ENCODE peak calls at places on chromosomes 13 and 19, in seven cellular contexts. One of them, this sample, is unnamed. For H3K27me3, the result is how much of the 10 kb centered on the place peaks cover.

GRCh38 chr19:54188224-54188871 is 1.0 kb downstream of the MBOAT7 start:
- DNase-seq in pancreas: no peak
- DNase-seq in BJ: no peak
- DNase-seq in foreskin keratinocyte: no peak
- DNase-seq in Peyer's patch: no peak
- DNase-seq in upper lobe of left lung: no peak
- DNase-seq in adrenal gland: no peak
- DNase-seq in this sample: no peak

GRCh38 chr19:2271516-2272103 is 10.4 kb downstream of the PEAK3 start:
- DNase-seq in BJ: no peak
- DNase-seq in pancreas: peak
- DNase-seq in adrenal gland: peak
- DNase-seq in Peyer's patch: peak
- DNase-seq in upper lobe of left lung: peak
- DNase-seq in foreskin keratinocyte: peak
- DNase-seq in this sample: no peak

GRCh38 chr19:46616631-46617322 is 8.1 kb downstream of the PTGIR start:
- DNase-seq in Peyer's patch: peak
- DNase-seq in foreskin keratinocyte: no peak
- DNase-seq in upper lobe of left lung: no peak
- DNase-seq in adrenal gland: peak
- DNase-seq in BJ: no peak
- DNase-seq in pancreas: peak
- DNase-seq in this sample: peak

GRCh38 chr13:97125810-97126738 is 96.1 kb upstream of the MBNL2 start:
- DNase-seq in adrenal gland: no peak
- DNase-seq in upper lobe of left lung: peak
- DNase-seq in foreskin keratinocyte: peak
- DNase-seq in BJ: no peak
- DNase-seq in Peyer's patch: no peak
- DNase-seq in pancreas: no peak
- DNase-seq in this sample: no peak

GRCh38 chr13:26412263-26412662 is 145.2 kb upstream of the WASF3 start:
- DNase-seq in BJ: no peak
- DNase-seq in upper lobe of left lung: no peak
- DNase-seq in Peyer's patch: no peak
- DNase-seq in adrenal gland: no peak
- DNase-seq in foreskin keratinocyte: no peak
- DNase-seq in pancreas: no peak
- DNase-seq in this sample: no peak

GRCh38 chr19:50321831-50322230 is 7.3 kb downstream of the KCNC3 start:
- DNase-seq in adrenal gland: no peak
- DNase-seq in Peyer's patch: no peak
- DNase-seq in foreskin keratinocyte: no peak
- DNase-seq in upper lobe of left lung: no peak
- DNase-seq in pancreas: no peak
- DNase-seq in BJ: no peak
- DNase-seq in this sample: no peak

GRCh38 chr13:20263393-20264044 is 31.4 kb upstream of the GJB6 start:
- DNase-seq in pancreas: no peak
- DNase-seq in BJ: no peak
- DNase-seq in Peyer's patch: no peak
- DNase-seq in adrenal gland: no peak
- DNase-seq in upper lobe of left lung: no peak
- DNase-seq in foreskin keratinocyte: no peak
- DNase-seq in this sample: no peak

GRCh38 chr19:4322942-4323665 is 15.5 kb downstream of the STAP2 start:
- DNase-seq in adrenal gland: peak
- DNase-seq in foreskin keratinocyte: no peak
- DNase-seq in pancreas: no peak
- DNase-seq in upper lobe of left lung: peak
- DNase-seq in Peyer's patch: no peak
- DNase-seq in BJ: no peak
- DNase-seq in this sample: no peak

GRCh38 chr13:113915012-113915763 is 51.3 kb upstream of the GAS6 start:
- DNase-seq in adrenal gland: no peak
- DNase-seq in Peyer's patch: peak
- DNase-seq in pancreas: no peak
- DNase-seq in foreskin keratinocyte: no peak
- DNase-seq in upper lobe of left lung: no peak
- DNase-seq in BJ: no peak
- DNase-seq in this sample: peak

GRCh38 chr19:10796653-10797052 is 39.4 kb downstream of the TMED1 start:
- DNase-seq in foreskin keratinocyte: no peak
- DNase-seq in upper lobe of left lung: peak
- DNase-seq in pancreas: no peak
- DNase-seq in Peyer's patch: no peak
- DNase-seq in adrenal gland: no peak
- DNase-seq in BJ: no peak
- DNase-seq in this sample: no peak

GRCh38 chr13:26895808-26896466 is 135.4 kb upstream of the GPR12 start:
- DNase-seq in adrenal gland: no peak
- DNase-seq in BJ: no peak
- DNase-seq in upper lobe of left lung: no peak
- DNase-seq in foreskin keratinocyte: no peak
- DNase-seq in Peyer's patch: no peak
- DNase-seq in pancreas: no peak
- DNase-seq in this sample: no peak

GRCh38 chr13:43363156-43363918 is 340.0 kb downstream of the DNAJC15 start:
- DNase-seq in Peyer's patch: no peak
- DNase-seq in adrenal gland: no peak
- DNase-seq in BJ: no peak
- DNase-seq in pancreas: no peak
- DNase-seq in foreskin keratinocyte: no peak
- DNase-seq in upper lobe of left lung: no peak
- DNase-seq in this sample: no peak

GRCh38 chr19:3179739-3180293 is 1.2 kb downstream of the S1PR4 start:
- DNase-seq in BJ: no peak
- DNase-seq in foreskin keratinocyte: no peak
- DNase-seq in adrenal gland: peak
- DNase-seq in pancreas: no peak
- DNase-seq in upper lobe of left lung: peak
- DNase-seq in Peyer's patch: peak
- DNase-seq in this sample: no peak

GRCh38 chr19:52336976-52337375 is 933 bp downstream of the ZNF610 start:
- DNase-seq in pancreas: no peak
- DNase-seq in foreskin keratinocyte: no peak
- DNase-seq in adrenal gland: no peak
- DNase-seq in Peyer's patch: no peak
- DNase-seq in BJ: no peak
- DNase-seq in upper lobe of left lung: no peak
- DNase-seq in this sample: no peak

GRCh38 chr19:49065905-49066512 is 1.4 kb upstream of the NTF4 start:
- DNase-seq in upper lobe of left lung: no peak
- DNase-seq in foreskin keratinocyte: no peak
- DNase-seq in BJ: no peak
- DNase-seq in pancreas: no peak
- DNase-seq in Peyer's patch: no peak
- DNase-seq in adrenal gland: no peak
- DNase-seq in this sample: no peak
- H3K27me3 ChIP-seq in upper lobe of left lung: under half
- H3K27me3 ChIP-seq in foreskin keratinocyte: under half
- H3K27me3 ChIP-seq in BJ: under half
- H3K27me3 ChIP-seq in pancreas: under half
- H3K27me3 ChIP-seq in Peyer's patch: under half
- H3K27me3 ChIP-seq in adrenal gland: under half
- H3K27me3 ChIP-seq in this sample: under half

GRCh38 chr13:49217962-49218492 is 2.1 kb upstream of the MLNR start:
- DNase-seq in adrenal gland: no peak
- DNase-seq in BJ: no peak
- DNase-seq in pancreas: no peak
- DNase-seq in Peyer's patch: no peak
- DNase-seq in foreskin keratinocyte: no peak
- DNase-seq in upper lobe of left lung: no peak
- DNase-seq in this sample: no peak
- H3K27me3 ChIP-seq in adrenal gland: under half
- H3K27me3 ChIP-seq in BJ: under half
- H3K27me3 ChIP-seq in pancreas: under half
- H3K27me3 ChIP-seq in Peyer's patch: under half
- H3K27me3 ChIP-seq in foreskin keratinocyte: half or more
- H3K27me3 ChIP-seq in upper lobe of left lung: under half
- H3K27me3 ChIP-seq in this sample: under half

DNA sequence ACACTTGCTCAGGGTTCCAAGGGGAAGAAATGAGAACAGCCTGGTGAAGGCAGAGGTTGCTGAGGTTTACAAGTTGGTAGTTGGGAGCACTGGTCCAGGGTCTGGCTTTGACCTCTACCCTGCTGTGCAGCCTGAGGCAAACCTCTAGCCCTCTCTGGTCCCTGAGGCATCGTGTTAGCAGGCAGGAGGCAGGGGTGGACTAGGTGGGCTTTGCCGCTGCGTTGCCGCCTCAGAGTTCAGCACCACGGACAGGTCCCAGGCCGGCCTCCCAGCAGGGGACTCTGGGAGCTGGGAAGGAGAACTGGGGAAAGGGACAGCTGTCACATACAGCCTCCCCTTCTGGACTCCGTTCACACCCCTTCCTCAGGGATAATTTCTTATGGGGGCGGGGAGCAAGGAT is 3.1 kb downstream of the NCAN start:
- DNase-seq in adrenal gland: peak
- DNase-seq in pancreas: peak
- DNase-seq in upper lobe of left lung: no peak
- DNase-seq in BJ: no peak
- DNase-seq in foreskin keratinocyte: no peak
- DNase-seq in Peyer's patch: no peak
- DNase-seq in this sample: no peak
- H3K27me3 ChIP-seq in adrenal gland: under half
- H3K27me3 ChIP-seq in pancreas: under half
- H3K27me3 ChIP-seq in upper lobe of left lung: under half
- H3K27me3 ChIP-seq in BJ: under half
- H3K27me3 ChIP-seq in foreskin keratinocyte: under half
- H3K27me3 ChIP-seq in Peyer's patch: under half
- H3K27me3 ChIP-seq in this sample: under half

GRCh38 chr19:38437917-38438316 is 4.4 kb downstream of the RYR1 start:
- DNase-seq in pancreas: no peak
- DNase-seq in foreskin keratinocyte: no peak
- DNase-seq in adrenal gland: no peak
- DNase-seq in Peyer's patch: no peak
- DNase-seq in upper lobe of left lung: no peak
- DNase-seq in BJ: no peak
- DNase-seq in this sample: no peak
- H3K27me3 ChIP-seq in pancreas: under half
- H3K27me3 ChIP-seq in foreskin keratinocyte: under half
- H3K27me3 ChIP-seq in adrenal gland: under half
- H3K27me3 ChIP-seq in Peyer's patch: under half
- H3K27me3 ChIP-seq in upper lobe of left lung: under half
- H3K27me3 ChIP-seq in BJ: under half
- H3K27me3 ChIP-seq in this sample: under half

GRCh38 chr19:48575931-48576622 is 24.1 kb downstream of the SULT2B1 start:
- DNase-seq in foreskin keratinocyte: no peak
- DNase-seq in BJ: no peak
- DNase-seq in upper lobe of left lung: peak
- DNase-seq in adrenal gland: no peak
- DNase-seq in pancreas: no peak
- DNase-seq in Peyer's patch: no peak
- DNase-seq in this sample: no peak

GRCh38 chr19:48573163-48573505 is 21.2 kb downstream of the SULT2B1 start:
- DNase-seq in foreskin keratinocyte: no peak
- DNase-seq in Peyer's patch: no peak
- DNase-seq in pancreas: no peak
- DNase-seq in adrenal gland: no peak
- DNase-seq in BJ: no peak
- DNase-seq in upper lobe of left lung: no peak
- DNase-seq in this sample: peak

DNA sequence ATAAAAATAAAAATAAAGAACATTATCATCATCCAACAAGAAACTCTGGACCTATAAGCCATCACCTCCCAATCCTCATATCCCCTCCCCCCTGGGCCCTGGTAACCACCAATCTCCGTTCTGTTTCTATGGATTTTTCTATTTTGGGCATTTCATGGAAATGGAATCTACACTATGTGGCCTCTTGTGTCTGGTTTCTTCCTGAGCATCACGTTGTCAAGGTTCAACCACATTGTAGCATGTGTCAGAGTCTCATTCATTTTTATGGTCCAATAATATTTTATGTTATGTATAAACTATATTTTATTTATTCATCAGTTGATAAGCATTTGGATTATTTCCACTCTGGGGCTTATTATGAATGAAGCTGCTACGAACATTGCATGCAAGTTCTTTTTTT is 26.9 kb downstream of the SULT2B1 start:
- DNase-seq in foreskin keratinocyte: no peak
- DNase-seq in adrenal gland: no peak
- DNase-seq in BJ: no peak
- DNase-seq in upper lobe of left lung: no peak
- DNase-seq in Peyer's patch: no peak
- DNase-seq in pancreas: no peak
- DNase-seq in this sample: no peak
- H3K27me3 ChIP-seq in foreskin keratinocyte: under half
- H3K27me3 ChIP-seq in adrenal gland: under half
- H3K27me3 ChIP-seq in BJ: under half
- H3K27me3 ChIP-seq in upper lobe of left lung: under half
- H3K27me3 ChIP-seq in Peyer's patch: under half
- H3K27me3 ChIP-seq in pancreas: under half
- H3K27me3 ChIP-seq in this sample: under half

DNA sequence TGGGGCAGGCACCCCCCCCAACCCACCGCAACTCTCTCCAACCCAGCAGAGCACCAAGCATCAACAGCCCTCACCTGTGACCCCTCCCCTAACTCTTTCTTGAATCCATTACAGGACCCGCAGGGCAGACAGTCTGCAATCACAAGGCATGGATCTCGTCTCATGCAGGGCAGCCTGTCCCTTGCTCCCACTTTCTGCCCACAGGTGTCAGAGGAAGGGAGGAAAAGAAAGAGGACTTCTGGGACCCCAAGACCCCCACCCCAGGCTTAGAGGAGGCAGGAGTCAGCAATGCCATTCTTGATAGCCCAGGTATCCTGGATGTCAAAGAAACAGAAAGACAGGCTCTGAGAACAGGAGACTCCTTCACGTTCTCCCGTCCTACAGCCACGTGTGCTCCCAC is 47.4 kb upstream of the TUBGCP3 start:
- DNase-seq in Peyer's patch: no peak
- DNase-seq in pancreas: no peak
- DNase-seq in adrenal gland: no peak
- DNase-seq in BJ: no peak
- DNase-seq in upper lobe of left lung: no peak
- DNase-seq in foreskin keratinocyte: no peak
- DNase-seq in this sample: peak
- H3K27me3 ChIP-seq in Peyer's patch: under half
- H3K27me3 ChIP-seq in pancreas: under half
- H3K27me3 ChIP-seq in adrenal gland: under half
- H3K27me3 ChIP-seq in BJ: under half
- H3K27me3 ChIP-seq in upper lobe of left lung: under half
- H3K27me3 ChIP-seq in foreskin keratinocyte: half or more
- H3K27me3 ChIP-seq in this sample: under half

This sample was measured in breast epithelium.